ENCODE peak calls at places on chromosomes 7 and 10, in five cellular contexts. T, F, N, K and I are unnamed samples.

GRCh38 chr7:39921505-39922250 is 28.4 kb upstream of the CDK13 start:
- DNase-seq in T (peak; percentile 17), N (no peak), F (no peak), K (no peak), I (no peak)

GRCh38 chr10:8758029-8758428 is 703.5 kb downstream of the GATA3 start:
- DNase-seq in F (no peak), N (no peak), T (no peak), K (no peak), I (no peak)

GRCh38 chr10:28897617-28898464 is 220.5 kb downstream of the BAMBI start:
- DNase-seq in T (peak; percentile 51), N (no peak), F (peak; percentile 92), K (no peak), I (no peak)

GRCh38 chr10:132700168-132701098 is 85.5 kb downstream of the NKX6-2 start:
- DNase-seq in K (no peak), T (no peak), N (no peak), F (peak; percentile 36), I (peak; percentile 60)

GRCh38 chr7:96319444-96319843 is 2.5 kb downstream of the SLC25A13 start:
- DNase-seq in N (no peak), K (no peak), F (no peak), T (no peak), I (no peak)

GRCh38 chr7:3592438-3593134 is 291.5 kb downstream of the SDK1 start:
- DNase-seq in K (no peak), T (no peak), F (no peak), N (no peak), I (no peak)

GRCh38 chr10:84008878-84009277 is 130.4 kb upstream of the GHITM start:
- DNase-seq in T (peak; percentile 56), K (no peak), F (no peak), N (no peak), I (peak; percentile 9)

GRCh38 chr7:30322656-30323355 is 38.4 kb downstream of the ZNRF2 start:
- DNase-seq in F (no peak), N (no peak), T (no peak), K (no peak), I (no peak)

GRCh38 chr7:49099587-49100326 is 175.4 kb downstream of the CDC14C start:
- DNase-seq in N (no peak), F (no peak), T (peak; percentile 4), K (no peak), I (no peak)

GRCh38 chr7:25858562-25859411 is 293.2 kb upstream of the NFE2L3 start:
- DNase-seq in N (no peak), F (peak; percentile 68), K (no peak), T (peak; percentile 84), I (no peak)